ENCODE peak calls at places on chromosomes 13 and 19, in ten cellular contexts. One of them, this sample, is unnamed.

GRCh38 chr19:49887653-49888477 is 8.8 kb downstream of the IL4I1 start:
- DNase-seq in D721Med: no peak
- DNase-seq in tibial nerve: no peak
- DNase-seq in AG04449: no peak
- DNase-seq in SK-N-SH: no peak
- DNase-seq in dorsolateral prefrontal cortex: no peak
- DNase-seq in NB4: no peak
- DNase-seq in body of pancreas: no peak
- DNase-seq in lower leg skin: no peak
- DNase-seq in K562: no peak
- DNase-seq in this sample: no peak

GRCh38 chr13:102721800-102722231 is 27.0 kb upstream of the METTL21C start:
- DNase-seq in D721Med: no peak
- DNase-seq in tibial nerve: no peak
- DNase-seq in AG04449: peak; percentile 19
- DNase-seq in SK-N-SH: no peak
- DNase-seq in dorsolateral prefrontal cortex: peak; percentile 87
- DNase-seq in NB4: no peak
- DNase-seq in body of pancreas: no peak
- DNase-seq in lower leg skin: no peak
- DNase-seq in K562: no peak
- DNase-seq in this sample: no peak

GRCh38 chr19:42184401-42184861 is 33.0 kb downstream of the DEDD2 start:
- DNase-seq in D721Med: peak; percentile 51
- DNase-seq in tibial nerve: peak; percentile 78
- DNase-seq in AG04449: peak; percentile 62
- DNase-seq in SK-N-SH: peak; percentile 85
- DNase-seq in dorsolateral prefrontal cortex: peak; percentile 86
- DNase-seq in NB4: peak; percentile 68
- DNase-seq in body of pancreas: peak; percentile 81
- DNase-seq in lower leg skin: peak; percentile 46
- DNase-seq in K562: peak; percentile 86
- DNase-seq in this sample: peak; percentile 84

GRCh38 chr19:32580353-32580900 is 563 bp upstream of the PDCD5 start:
- DNase-seq in D721Med: no peak
- DNase-seq in tibial nerve: no peak
- DNase-seq in AG04449: no peak
- DNase-seq in SK-N-SH: peak; percentile 34
- DNase-seq in dorsolateral prefrontal cortex: no peak
- DNase-seq in NB4: no peak
- DNase-seq in body of pancreas: no peak
- DNase-seq in lower leg skin: no peak
- DNase-seq in K562: no peak
- DNase-seq in this sample: no peak

GRCh38 chr19:2624537-2625091 is 77.9 kb downstream of the GNG7 start:
- DNase-seq in D721Med: no peak
- DNase-seq in tibial nerve: no peak
- DNase-seq in AG04449: no peak
- DNase-seq in SK-N-SH: peak; percentile 53
- DNase-seq in dorsolateral prefrontal cortex: no peak
- DNase-seq in NB4: peak; percentile 69
- DNase-seq in body of pancreas: peak; percentile 48
- DNase-seq in lower leg skin: no peak
- DNase-seq in K562: no peak
- DNase-seq in this sample: no peak

GRCh38 chr13:72180253-72180952 is 313.4 kb upstream of the DACH1 start:
- DNase-seq in D721Med: no peak
- DNase-seq in tibial nerve: no peak
- DNase-seq in AG04449: no peak
- DNase-seq in SK-N-SH: no peak
- DNase-seq in dorsolateral prefrontal cortex: no peak
- DNase-seq in NB4: no peak
- DNase-seq in body of pancreas: peak; percentile 70
- DNase-seq in lower leg skin: no peak
- DNase-seq in K562: no peak
- DNase-seq in this sample: no peak

GRCh38 chr13:47408546-47409319 is 511.9 kb upstream of the HTR2A start:
- DNase-seq in D721Med: no peak
- DNase-seq in tibial nerve: no peak
- DNase-seq in AG04449: no peak
- DNase-seq in SK-N-SH: no peak
- DNase-seq in dorsolateral prefrontal cortex: no peak
- DNase-seq in NB4: no peak
- DNase-seq in body of pancreas: no peak
- DNase-seq in lower leg skin: no peak
- DNase-seq in K562: no peak
- DNase-seq in this sample: no peak

GRCh38 chr19:18049390-18049789 is 37.3 kb downstream of the IL12RB1 start:
- DNase-seq in D721Med: no peak
- DNase-seq in tibial nerve: peak; percentile 55
- DNase-seq in AG04449: no peak
- DNase-seq in SK-N-SH: no peak
- DNase-seq in dorsolateral prefrontal cortex: peak; percentile 82
- DNase-seq in NB4: no peak
- DNase-seq in body of pancreas: peak; percentile 83
- DNase-seq in lower leg skin: peak; percentile 53
- DNase-seq in K562: no peak
- DNase-seq in this sample: no peak

GRCh38 chr19:53597023-53597422 is 34.8 kb upstream of the DPRX start:
- DNase-seq in D721Med: no peak
- DNase-seq in tibial nerve: no peak
- DNase-seq in AG04449: no peak
- DNase-seq in SK-N-SH: no peak
- DNase-seq in dorsolateral prefrontal cortex: no peak
- DNase-seq in NB4: no peak
- DNase-seq in body of pancreas: no peak
- DNase-seq in lower leg skin: peak; percentile 24
- DNase-seq in K562: no peak
- DNase-seq in this sample: no peak

GRCh38 chr13:85099245-85099644 is 700.0 kb downstream of the SLITRK6 start:
- DNase-seq in D721Med: no peak
- DNase-seq in tibial nerve: no peak
- DNase-seq in AG04449: no peak
- DNase-seq in SK-N-SH: no peak
- DNase-seq in dorsolateral prefrontal cortex: no peak
- DNase-seq in NB4: no peak
- DNase-seq in body of pancreas: no peak
- DNase-seq in lower leg skin: no peak
- DNase-seq in K562: no peak
- DNase-seq in this sample: no peak

GRCh38 chr13:68173111-68173510 is 943.0 kb upstream of the PCDH9 start:
- DNase-seq in D721Med: no peak
- DNase-seq in tibial nerve: no peak
- DNase-seq in AG04449: no peak
- DNase-seq in SK-N-SH: no peak
- DNase-seq in dorsolateral prefrontal cortex: no peak
- DNase-seq in NB4: no peak
- DNase-seq in body of pancreas: no peak
- DNase-seq in lower leg skin: no peak
- DNase-seq in K562: no peak
- DNase-seq in this sample: no peak

GRCh38 chr19:4431808-4432674 is 25.6 kb downstream of the UBXN6 start:
- DNase-seq in D721Med: no peak
- DNase-seq in tibial nerve: no peak
- DNase-seq in AG04449: no peak
- DNase-seq in SK-N-SH: no peak
- DNase-seq in dorsolateral prefrontal cortex: no peak
- DNase-seq in NB4: peak; percentile 69
- DNase-seq in body of pancreas: peak; percentile 63
- DNase-seq in lower leg skin: no peak
- DNase-seq in K562: no peak
- DNase-seq in this sample: no peak

GRCh38 chr19:5114713-5115112 is 145.8 kb downstream of the KDM4B start:
- DNase-seq in D721Med: no peak
- DNase-seq in tibial nerve: no peak
- DNase-seq in AG04449: no peak
- DNase-seq in SK-N-SH: no peak
- DNase-seq in dorsolateral prefrontal cortex: no peak
- DNase-seq in NB4: no peak
- DNase-seq in body of pancreas: no peak
- DNase-seq in lower leg skin: no peak
- DNase-seq in K562: no peak
- DNase-seq in this sample: no peak

DNA sequence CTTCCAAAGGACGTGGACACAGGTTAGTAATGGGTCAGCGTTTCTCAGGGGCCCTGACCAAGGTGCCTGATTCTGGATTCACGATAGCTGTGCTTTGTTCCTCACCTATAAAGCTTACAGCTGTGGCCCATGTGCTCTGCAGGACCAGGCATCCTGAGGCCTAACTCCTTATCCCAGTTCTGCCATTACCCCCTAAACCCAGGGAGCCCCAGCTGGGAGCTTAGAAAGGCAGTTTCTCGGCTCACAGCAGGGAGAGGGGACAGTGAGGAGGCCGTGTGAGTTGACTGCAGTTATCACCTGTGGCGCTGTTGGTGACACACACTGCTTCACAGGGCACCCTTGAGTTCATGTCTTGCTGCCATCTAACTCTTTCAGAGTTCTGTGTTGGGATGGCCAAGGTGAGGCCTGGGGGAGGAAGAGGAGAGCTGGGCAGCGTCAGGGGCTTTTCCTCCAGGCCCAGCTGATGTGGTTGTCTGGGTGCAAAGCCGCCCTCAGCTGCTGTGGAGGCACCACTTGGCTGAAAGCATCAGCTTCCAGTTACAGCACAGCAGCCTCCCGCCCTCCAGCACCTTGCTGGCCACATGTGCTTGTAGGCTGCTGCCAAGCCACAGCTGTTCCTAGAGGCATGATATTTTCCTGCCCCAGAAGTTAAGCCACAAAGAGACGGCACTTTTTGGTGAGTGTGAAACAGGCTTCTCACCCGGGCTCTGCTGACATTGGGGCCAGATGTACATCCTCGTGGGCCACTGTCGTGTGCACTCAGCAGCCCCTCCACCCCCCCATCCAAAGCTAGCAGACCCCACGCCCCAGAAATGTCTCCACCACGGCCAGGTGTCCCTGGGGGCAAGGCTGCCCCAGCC is 99.6 kb upstream of the MCF2L start:
- DNase-seq in D721Med: no peak
- DNase-seq in tibial nerve: no peak
- DNase-seq in AG04449: no peak
- DNase-seq in SK-N-SH: no peak
- DNase-seq in dorsolateral prefrontal cortex: no peak
- DNase-seq in NB4: no peak
- DNase-seq in body of pancreas: no peak
- DNase-seq in lower leg skin: no peak
- DNase-seq in K562: no peak
- DNase-seq in this sample: no peak
- TF ChIP-seq CTCF in D721Med: no peak
- TF ChIP-seq CTCF in tibial nerve: no peak
- TF ChIP-seq CTCF in AG04449: no peak
- TF ChIP-seq CTCF in SK-N-SH: no peak
- TF ChIP-seq CTCF in dorsolateral prefrontal cortex: no peak
- TF ChIP-seq CTCF in NB4: no peak
- TF ChIP-seq CTCF in body of pancreas: no peak
- TF ChIP-seq CTCF in lower leg skin: no peak
- TF ChIP-seq CTCF in K562: no peak
- TF ChIP-seq CTCF in this sample: no peak

GRCh38 chr13:39607876-39608275 is 4.9 kb upstream of the LHFPL6 start:
- DNase-seq in D721Med: no peak
- DNase-seq in tibial nerve: no peak
- DNase-seq in AG04449: no peak
- DNase-seq in SK-N-SH: no peak
- DNase-seq in dorsolateral prefrontal cortex: no peak
- DNase-seq in NB4: no peak
- DNase-seq in body of pancreas: no peak
- DNase-seq in lower leg skin: no peak
- DNase-seq in K562: no peak
- DNase-seq in this sample: no peak
- TF ChIP-seq CTCF in D721Med: no peak
- TF ChIP-seq CTCF in tibial nerve: no peak
- TF ChIP-seq CTCF in AG04449: no peak
- TF ChIP-seq CTCF in SK-N-SH: no peak
- TF ChIP-seq CTCF in dorsolateral prefrontal cortex: no peak
- TF ChIP-seq CTCF in NB4: no peak
- TF ChIP-seq CTCF in body of pancreas: no peak
- TF ChIP-seq CTCF in lower leg skin: no peak
- TF ChIP-seq CTCF in K562: no peak
- TF ChIP-seq CTCF in this sample: no peak

GRCh38 chr13:40562975-40563349 is 103.5 kb downstream of the FOXO1 start:
- DNase-seq in D721Med: no peak
- DNase-seq in tibial nerve: no peak
- DNase-seq in AG04449: no peak
- DNase-seq in SK-N-SH: no peak
- DNase-seq in dorsolateral prefrontal cortex: no peak
- DNase-seq in NB4: peak; percentile 83
- DNase-seq in body of pancreas: no peak
- DNase-seq in lower leg skin: no peak
- DNase-seq in K562: no peak
- DNase-seq in this sample: no peak

GRCh38 chr13:40563350-40564125 is 102.9 kb downstream of the FOXO1 start:
- DNase-seq in D721Med: no peak
- DNase-seq in tibial nerve: no peak
- DNase-seq in AG04449: no peak
- DNase-seq in SK-N-SH: peak; percentile 17
- DNase-seq in dorsolateral prefrontal cortex: no peak
- DNase-seq in NB4: no peak
- DNase-seq in body of pancreas: no peak
- DNase-seq in lower leg skin: no peak
- DNase-seq in K562: no peak
- DNase-seq in this sample: no peak

GRCh38 chr13:40566811-40567210 is 99.6 kb downstream of the FOXO1 start:
- DNase-seq in D721Med: no peak
- DNase-seq in tibial nerve: no peak
- DNase-seq in AG04449: no peak
- DNase-seq in SK-N-SH: no peak
- DNase-seq in dorsolateral prefrontal cortex: no peak
- DNase-seq in NB4: no peak
- DNase-seq in body of pancreas: no peak
- DNase-seq in lower leg skin: no peak
- DNase-seq in K562: no peak
- DNase-seq in this sample: no peak

GRCh38 chr13:40565282-40566148 is 100.9 kb downstream of the FOXO1 start:
- DNase-seq in D721Med: no peak
- DNase-seq in tibial nerve: no peak
- DNase-seq in AG04449: no peak
- DNase-seq in SK-N-SH: no peak
- DNase-seq in dorsolateral prefrontal cortex: no peak
- DNase-seq in NB4: no peak
- DNase-seq in body of pancreas: no peak
- DNase-seq in lower leg skin: no peak
- DNase-seq in K562: no peak
- DNase-seq in this sample: no peak

GRCh38 chr13:40564342-40564997 is 102.0 kb downstream of the FOXO1 start:
- DNase-seq in D721Med: no peak
- DNase-seq in tibial nerve: no peak
- DNase-seq in AG04449: no peak
- DNase-seq in SK-N-SH: no peak
- DNase-seq in dorsolateral prefrontal cortex: no peak
- DNase-seq in NB4: peak; percentile 25
- DNase-seq in body of pancreas: no peak
- DNase-seq in lower leg skin: no peak
- DNase-seq in K562: no peak
- DNase-seq in this sample: no peak
- TF ChIP-seq CTCF in D721Med: no peak
- TF ChIP-seq CTCF in tibial nerve: no peak
- TF ChIP-seq CTCF in AG04449: no peak
- TF ChIP-seq CTCF in SK-N-SH: peak; percentile 27
- TF ChIP-seq CTCF in dorsolateral prefrontal cortex: no peak
- TF ChIP-seq CTCF in NB4: no peak
- TF ChIP-seq CTCF in body of pancreas: no peak
- TF ChIP-seq CTCF in lower leg skin: no peak
- TF ChIP-seq CTCF in K562: no peak
- TF ChIP-seq CTCF in this sample: no peak

GRCh38 chr19:31416548-31416947 is 67.3 kb upstream of the TSHZ3 start:
- DNase-seq in D721Med: no peak
- DNase-seq in tibial nerve: no peak
- DNase-seq in AG04449: no peak
- DNase-seq in SK-N-SH: no peak
- DNase-seq in dorsolateral prefrontal cortex: no peak
- DNase-seq in NB4: no peak
- DNase-seq in body of pancreas: no peak
- DNase-seq in lower leg skin: no peak
- DNase-seq in K562: no peak
- DNase-seq in this sample: no peak
- TF ChIP-seq CTCF in D721Med: no peak
- TF ChIP-seq CTCF in tibial nerve: no peak
- TF ChIP-seq CTCF in AG04449: no peak
- TF ChIP-seq CTCF in SK-N-SH: no peak
- TF ChIP-seq CTCF in dorsolateral prefrontal cortex: no peak
- TF ChIP-seq CTCF in NB4: no peak
- TF ChIP-seq CTCF in body of pancreas: no peak
- TF ChIP-seq CTCF in lower leg skin: no peak
- TF ChIP-seq CTCF in K562: no peak
- TF ChIP-seq CTCF in this sample: no peak

This sample was measured in endothelial cell.